ENCODE peak calls at places on chromosomes 16 and 17, in nine cellular contexts. L, X, J, D, I, F, M, E and U are unnamed samples.

GRCh38 chr16:73057369-73058210 is 9.7 kb upstream of the ZFHX3 start:
- DNase-seq in E (no peak), J (no peak), F (no peak), I (no peak), D (peak), L (no peak), M (no peak), X (no peak), U (no peak)

GRCh38 chr17:72429066-72429638 is 308.3 kb downstream of the SOX9 start:
- DNase-seq in I (no peak), L (no peak), M (no peak), E (no peak), J (no peak), D (no peak), X (no peak), F (no peak), U (no peak)

GRCh38 chr17:50949128-50950001 is 83.2 kb upstream of the TOB1 start:
- DNase-seq in E (no peak), D (peak), J (no peak), M (no peak), L (no peak), F (peak), X (no peak), I (no peak), U (no peak)

GRCh38 chr17:1134634-1135324 is 45.0 kb downstream of the ABR start:
- DNase-seq in M (no peak), I (no peak), F (no peak), D (peak), J (no peak), L (no peak), E (no peak), X (no peak), U (no peak)

GRCh38 chr17:17723354-17724261 is 42.4 kb downstream of the RAI1 start:
- DNase-seq in X (peak), I (no peak), L (no peak), D (no peak), E (no peak), J (peak), M (no peak), F (no peak), U (no peak)

GRCh38 chr17:16437083-16437482 is 21.7 kb downstream of the TRPV2 start:
- DNase-seq in L (no peak), X (no peak), M (no peak), D (no peak), J (no peak), F (no peak), E (no peak), I (no peak), U (no peak)

GRCh38 chr17:49358638-49359247 is 3.3 kb downstream of the ZNF652 start:
- DNase-seq in D (no peak), E (no peak), F (peak), L (no peak), M (no peak), I (no peak), X (peak), J (no peak), U (no peak)

GRCh38 chr17:58535431-58535830 is 21.0 kb upstream of the MTMR4 start:
- DNase-seq in X (no peak), M (no peak), D (no peak), E (no peak), F (no peak), L (no peak), J (no peak), I (no peak), U (peak)

GRCh38 chr16:28826141-28826540 is 3.3 kb downstream of the ATXN2L start:
- DNase-seq in X (no peak), L (no peak), I (no peak), J (no peak), D (no peak), F (no peak), E (no peak), M (no peak), U (peak)

GRCh38 chr16:69495821-69496220 is 69.9 kb upstream of the NFAT5 start:
- DNase-seq in D (no peak), L (no peak), E (no peak), X (no peak), M (no peak), J (no peak), I (no peak), F (no peak), U (no peak)

GRCh38 chr17:75153854-75154194 is 488 bp downstream of the JPT1 start:
- DNase-seq in X (peak), I (no peak), M (no peak), L (no peak), E (no peak), J (peak), D (no peak), F (no peak), U (no peak)

GRCh38 chr16:85570735-85571562 is 42.2 kb upstream of the GSE1 start:
- DNase-seq in X (no peak), I (no peak), J (peak), L (no peak), E (peak), F (peak), D (peak), M (peak), U (no peak)

GRCh38 chr17:31744541-31744951 is 114.5 kb downstream of the COPRS start:
- DNase-seq in X (no peak), L (no peak), M (no peak), D (no peak), E (no peak), I (no peak), J (no peak), F (no peak), U (no peak)

GRCh38 chr17:58692239-58693055 is at the start of gene RAD51C:
- DNase-seq in L (peak), E (peak), I (peak), M (peak), D (peak), X (peak), J (peak), F (peak), U (peak)

GRCh38 chr16:23435500-23435899 is 17.5 kb downstream of the COG7 start:
- DNase-seq in D (peak), F (peak), M (peak), J (peak), I (peak), L (peak), E (peak), X (peak), U (peak)

GRCh38 chr17:70130274-70130673 is 39.1 kb upstream of the KCNJ2 start:
- DNase-seq in X (no peak), J (no peak), I (no peak), F (no peak), E (no peak), M (no peak), D (no peak), L (no peak), U (no peak)

GRCh38 chr16:19147627-19148026 is 20.4 kb upstream of the SYT17 start:
- DNase-seq in M (no peak), X (no peak), E (no peak), D (no peak), I (no peak), J (no peak), F (no peak), L (no peak), U (no peak)

GRCh38 chr17:44349553-44350070 is 4.5 kb downstream of the GRN start:
- DNase-seq in D (peak), J (no peak), L (no peak), X (no peak), I (no peak), E (no peak), M (no peak), F (no peak), U (no peak)

GRCh38 chr17:44356241-44356640 is 7.4 kb downstream of the FAM171A2 start:
- DNase-seq in J (no peak), F (no peak), I (no peak), X (no peak), L (no peak), E (no peak), D (peak), M (no peak), U (no peak)

GRCh38 chr17:290626-291025 is 62.0 kb downstream of the RPH3AL start:
- DNase-seq in X (no peak), L (no peak), J (no peak), F (peak), E (no peak), M (no peak), I (no peak), D (peak), U (no peak)